ENCODE peak calls at places on chromosomes 1 and 21, in seven cellular contexts. H is CD8-positive, alpha-beta T cell; G is uterus; M is SJCRH30; E is left ventricle myocardium inferior; T is heart left ventricle; I is cardiac muscle cell. W is an unnamed sample.

GRCh38 chr1:94120591-94120901 is 402 bp downstream of the ABCA4 start:
- DNase-seq in I (no peak), H (no peak), E (no peak), G (no peak), T (no peak), M (no peak), W (no peak)

GRCh38 chr1:4586611-4587010 is 67.8 kb upstream of the AJAP1 start:
- DNase-seq in T (no peak), M (no peak), H (no peak), E (no peak), G (no peak), I (no peak), W (no peak)

GRCh38 chr1:28176492-28177470 is at the start of gene PTAFR:
- DNase-seq in E (no peak), H (no peak), I (no peak), T (peak; percentile 73), M (no peak), G (no peak), W (no peak)

GRCh38 chr1:64162151-64162550 is 41.3 kb upstream of the UBE2U start:
- DNase-seq in I (no peak), T (no peak), G (no peak), M (no peak), H (no peak), E (no peak), W (no peak)

GRCh38 chr1:38084700-38085099 is 38.1 kb upstream of the POU3F1 start:
- DNase-seq in T (no peak), I (no peak), M (no peak), H (no peak), G (no peak), E (peak; percentile 55), W (no peak)

GRCh38 chr1:27945020-27945419 is 10.2 kb downstream of the SMPDL3B start:
- DNase-seq in M (no peak), H (no peak), E (no peak), T (no peak), G (no peak), I (no peak), W (no peak)

GRCh38 chr1:179930867-179931266 is 23.7 kb upstream of the CEP350 start:
- DNase-seq in M (no peak), I (no peak), H (no peak), T (no peak), G (no peak), E (no peak), W (no peak)

GRCh38 chr1:206935491-206936067 is 10.7 kb downstream of the PIGR start:
- DNase-seq in G (no peak), M (peak; percentile 42), H (peak; percentile 41), E (no peak), I (peak; percentile 68), T (no peak), W (no peak)

GRCh38 chr1:23343246-23344110 is 606 bp downstream of the HNRNPR start:
- DNase-seq in I (peak; percentile 58), M (peak; percentile 68), T (no peak), H (peak; percentile 18), G (peak; percentile 31), E (no peak), W (peak; percentile 20)

GRCh38 chr1:48415050-48415449 is 57.0 kb downstream of the SPATA6 start:
- DNase-seq in H (no peak), G (no peak), E (no peak), T (no peak), I (no peak), M (no peak), W (no peak)

GRCh38 chr1:203934651-203935050 is 73.3 kb downstream of the SNRPE start:
- DNase-seq in T (no peak), I (peak; percentile 40), G (no peak), H (no peak), M (no peak), E (no peak), W (no peak)

GRCh38 chr1:117534995-117535467 is 70.8 kb upstream of the TENT5C start:
- DNase-seq in M (peak; percentile 51), G (peak; percentile 20), E (no peak), T (no peak), I (peak; percentile 83), H (peak; percentile 29), W (peak; percentile 61)

GRCh38 chr1:229164836-229165285 is 106.0 kb upstream of the RAB4A start:
- DNase-seq in G (no peak), H (no peak), I (peak; percentile 23), E (no peak), T (no peak), M (no peak), W (no peak)

GRCh38 chr1:168945870-168946269 is 160.6 kb upstream of the ATP1B1 start:
- DNase-seq in H (no peak), I (peak; percentile 21), M (no peak), T (no peak), E (peak; percentile 75), G (no peak), W (no peak)

GRCh38 chr1:54297596-54298283 is 97.8 kb downstream of the MRPL37 start:
- DNase-seq in T (no peak), H (no peak), G (no peak), E (no peak), M (no peak), I (no peak), W (no peak)

GRCh38 chr1:231964241-231964640 is 337.7 kb downstream of the DISC1 start:
- DNase-seq in I (no peak), E (no peak), T (no peak), M (no peak), H (no peak), G (no peak), W (no peak)

GRCh38 chr1:40766017-40766416 is 17.6 kb upstream of the KCNQ4 start:
- DNase-seq in M (no peak), H (no peak), E (no peak), T (no peak), G (no peak), I (no peak), W (no peak)

GRCh38 chr1:15442759-15443158 is 4.5 kb downstream of the CTRC start:
- DNase-seq in E (no peak), I (no peak), G (no peak), T (no peak), H (no peak), M (no peak), W (no peak)

GRCh38 chr1:20242890-20243479 is 47.7 kb upstream of the VWA5B1 start:
- DNase-seq in M (no peak), E (no peak), T (no peak), I (no peak), H (no peak), G (no peak), W (no peak)

GRCh38 chr21:27108228-27108627 is 141.3 kb upstream of the ADAMTS5 start:
- DNase-seq in I (no peak), G (no peak), M (no peak), T (no peak), H (no peak), E (no peak), W (no peak)

GRCh38 chr1:204419064-204419403 is 7.4 kb upstream of the PPP1R15B start:
- DNase-seq in T (no peak), H (no peak), G (no peak), M (no peak), I (no peak), E (no peak), W (no peak)

GRCh38 chr21:41164981-41165650 is 2.8 kb upstream of the BACE2 start:
- DNase-seq in T (no peak), G (peak; percentile 92), E (no peak), M (no peak), H (no peak), I (peak; percentile 25), W (no peak)

GRCh38 chr1:192555399-192555798 is 20.2 kb upstream of the RGS1 start:
- DNase-seq in H (no peak), M (no peak), T (no peak), G (no peak), E (no peak), I (no peak), W (no peak)

GRCh38 chr1:74053407-74053806 is 144.6 kb downstream of the LRRIQ3 start:
- DNase-seq in M (no peak), E (no peak), I (no peak), H (no peak), G (no peak), T (no peak), W (no peak)

GRCh38 chr1:2283991-2284895 is 56.1 kb downstream of the SKI start:
- DNase-seq in M (no peak), E (no peak), H (no peak), I (no peak), T (peak; percentile 57), G (no peak), W (no peak)

GRCh38 chr1:90534116-90534515 is 183.0 kb downstream of the BARHL2 start:
- DNase-seq in E (no peak), I (no peak), G (no peak), M (no peak), T (no peak), H (no peak), W (no peak)

GRCh38 chr1:90534669-90535379 is 182.3 kb downstream of the BARHL2 start:
- DNase-seq in E (no peak), I (no peak), T (no peak), G (no peak), H (no peak), M (no peak), W (no peak)

GRCh38 chr1:90537606-90538362 is 179.3 kb downstream of the BARHL2 start:
- DNase-seq in G (no peak), M (no peak), I (no peak), H (no peak), T (no peak), E (no peak), W (no peak)
- H3K4me1 ChIP-seq in G (no peaks in the 10 kb centered on the region), M (no peaks in the 10 kb centered on the region), I (peaks cover 12% of the 10 kb centered on the region), H (no peaks in the 10 kb centered on the region), T (no peaks in the 10 kb centered on the region), E (no peaks in the 10 kb centered on the region), W (no peaks in the 10 kb centered on the region)

DNA sequence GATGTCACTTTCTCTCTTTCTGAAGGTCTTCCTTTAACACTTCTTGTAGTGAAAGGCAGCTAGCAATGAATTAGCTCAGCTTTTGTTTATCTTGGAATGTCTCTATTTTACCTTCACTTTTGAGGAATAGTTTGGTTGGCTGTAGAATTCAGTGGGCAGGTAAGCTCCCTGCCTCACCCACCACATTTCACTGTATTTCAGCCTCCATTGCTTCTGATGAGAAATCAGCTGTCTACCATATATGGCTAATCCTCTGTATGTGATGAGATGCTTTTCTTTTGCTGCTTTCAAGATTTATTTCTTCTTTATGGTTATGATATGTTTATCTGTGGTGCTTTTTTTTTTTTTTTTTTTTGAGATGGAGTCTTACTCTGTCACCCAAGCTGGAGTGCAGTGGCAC is 70.1 kb downstream of the MRPL39 start:
- DNase-seq in M (no peak), H (no peak), E (no peak), T (no peak), I (no peak), G (no peak), W (no peak)
- H3K4me1 ChIP-seq in M (no peaks in the 10 kb centered on the region), H (no peaks in the 10 kb centered on the region), E (no peaks in the 10 kb centered on the region), T (no peaks in the 10 kb centered on the region), I (no peaks in the 10 kb centered on the region), G (no peaks in the 10 kb centered on the region), W (no peaks in the 10 kb centered on the region)

GRCh38 chr1:44808938-44809917 is 905 bp downstream of the BTBD19 start:
- DNase-seq in E (peak; percentile 48), T (peak; percentile 73), I (peak; percentile 88), H (peak; percentile 85), G (peak; percentile 73), M (no peak), W (peak; percentile 79)
- H3K4me1 ChIP-seq in E (peaks cover 98% of the 10 kb centered on the region), T (peaks cover 66% of the 10 kb centered on the region), I (peaks cover 32% of the 10 kb centered on the region), H (peaks cover 68% of the 10 kb centered on the region), G (peaks cover 56% of the 10 kb centered on the region), M (peaks cover 30% of the 10 kb centered on the region), W (peaks cover 69% of the 10 kb centered on the region)

DNA sequence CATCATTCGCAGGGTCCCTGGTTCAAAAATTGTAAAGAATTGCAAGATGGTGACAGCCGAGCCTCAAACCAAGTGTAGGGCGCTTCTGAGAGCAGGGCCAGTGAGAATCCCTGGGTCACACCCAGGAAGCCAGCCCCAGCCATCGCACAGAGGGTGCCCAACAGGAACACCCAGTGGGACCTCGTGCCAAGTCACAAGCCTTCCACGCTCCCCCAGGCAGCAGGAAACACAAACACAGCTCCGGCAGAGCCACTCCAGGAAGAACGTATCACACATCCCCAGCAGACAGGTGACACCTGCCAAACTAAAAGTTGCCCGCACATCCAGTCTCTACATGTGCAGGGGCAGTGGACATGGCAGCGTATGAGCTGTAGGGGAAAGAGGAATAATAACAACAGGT is 20.2 kb downstream of the DHRS3 start:
- DNase-seq in I (no peak), G (no peak), E (peak; percentile 77), M (no peak), H (no peak), T (peak; percentile 81), W (no peak)
- H3K4me1 ChIP-seq in I (peaks cover 6% of the 10 kb centered on the region), G (peaks cover 25% of the 10 kb centered on the region), E (peaks cover 100% of the 10 kb centered on the region), M (no peaks in the 10 kb centered on the region), H (peaks cover 33% of the 10 kb centered on the region), T (peaks cover 82% of the 10 kb centered on the region), W (peaks cover 61% of the 10 kb centered on the region)